ENCODE peak calls at places on chromosomes 11 and 22, in six cellular contexts. K, B, T, V, L and M are unnamed samples.

GRCh38 chr11:123086315-123086714 is 24.4 kb upstream of the HSPA8 start:
- DNase-seq in L (peak; percentile 60), T (no peak), B (no peak), K (no peak), V (no peak), M (no peak)

GRCh38 chr11:125376856-125377255 is 119.2 kb downstream of the FEZ1 start:
- DNase-seq in K (no peak), V (no peak), L (no peak), B (no peak), T (no peak), M (no peak)

GRCh38 chr11:110000045-110000502 is 93.1 kb upstream of the ZC3H12C start:
- DNase-seq in K (no peak), V (peak; percentile 86), B (no peak), L (no peak), T (peak; percentile 65), M (no peak)

GRCh38 chr22:38118182-38118581 is 7.7 kb upstream of the BAIAP2L2 start:
- DNase-seq in K (no peak), L (no peak), T (no peak), V (no peak), B (no peak), M (no peak)

GRCh38 chr11:65778431-65778900 is 2.3 kb downstream of the AP5B1 start:
- DNase-seq in K (no peak), B (peak; percentile 45), T (no peak), V (no peak), L (no peak), M (no peak)

GRCh38 chr11:92035488-92035887 is 189.1 kb upstream of the FAT3 start:
- DNase-seq in B (no peak), V (no peak), T (no peak), K (no peak), L (no peak), M (no peak)

GRCh38 chr22:32502346-32502745 is 27.7 kb downstream of the FBXO7 start:
- DNase-seq in T (no peak), B (no peak), K (no peak), V (no peak), L (no peak), M (peak; percentile 68)

GRCh38 chr11:64225608-64226506 is at the start of the genes NUDT22 and TRPT1:
- DNase-seq in L (peak; percentile 90), B (peak; percentile 98), T (peak; percentile 80), K (peak; percentile 83), V (peak; percentile 80), M (peak; percentile 86)

GRCh38 chr11:63915961-63916836 is 765 bp downstream of the RCOR2 start:
- DNase-seq in T (peak; percentile 59), K (no peak), B (no peak), L (no peak), V (peak; percentile 47), M (peak; percentile 45)

GRCh38 chr11:31477528-31478255 is 31.7 kb downstream of the IMMP1L start:
- DNase-seq in T (no peak), V (no peak), L (no peak), K (no peak), B (no peak), M (peak; percentile 25)

GRCh38 chr22:41940853-41941765 is 5.8 kb downstream of the CENPM start:
- DNase-seq in B (no peak), T (peak; percentile 74), L (peak; percentile 80), V (peak; percentile 86), K (peak; percentile 80), M (peak; percentile 87)

GRCh38 chr11:27485930-27486773 is 13.6 kb upstream of the LGR4 start:
- DNase-seq in B (no peak), K (no peak), V (peak; percentile 76), T (peak; percentile 71), L (peak; percentile 60), M (peak; percentile 78)

GRCh38 chr11:72309074-72309598 is 65.2 kb upstream of the PHOX2A start:
- DNase-seq in V (no peak), B (no peak), T (no peak), L (no peak), K (no peak), M (no peak)

GRCh38 chr22:24496234-24496633 is 1.1 kb downstream of the UPB1 start:
- DNase-seq in L (no peak), K (no peak), B (no peak), V (no peak), T (no peak), M (no peak)

GRCh38 chr22:19761500-19762314 is 1.1 kb downstream of the TBX1 start:
- DNase-seq in L (no peak), V (no peak), K (no peak), B (no peak), T (no peak), M (peak; percentile 60)

GRCh38 chr11:109132539-109132938 is 289.5 kb upstream of the C11orf87 start:
- DNase-seq in B (no peak), T (no peak), V (no peak), K (no peak), L (no peak), M (no peak)

GRCh38 chr22:26658671-26659478 is 1.5 kb downstream of the MIAT start:
- DNase-seq in B (no peak), T (peak; percentile 93), V (peak; percentile 82), K (peak; percentile 26), L (peak; percentile 93), M (peak; percentile 88)

GRCh38 chr22:26658161-26658560 is 773 bp downstream of the MIAT start:
- DNase-seq in T (no peak), V (no peak), K (no peak), L (peak; percentile 37), B (no peak), M (no peak)

GRCh38 chr22:26660961-26661578 is 3.7 kb downstream of the MIAT start:
- DNase-seq in V (no peak), T (no peak), K (no peak), B (no peak), L (no peak), M (peak; percentile 63)

GRCh38 chr22:26662160-26662559 is 4.8 kb downstream of the MIAT start:
- DNase-seq in V (no peak), B (no peak), L (no peak), T (no peak), K (no peak), M (no peak)

GRCh38 chr22:26656896-26657851 is at the start of gene MIAT:
- DNase-seq in B (no peak), V (peak; percentile 10), K (no peak), T (no peak), L (peak; percentile 79), M (no peak)
- H3K4me3 ChIP-seq in B (peak within 1 kb of the TSS; percentile 51), V (peak within 1 kb of the TSS; percentile 34), K (peak within 1 kb of the TSS; percentile 25), T (peak within 1 kb of the TSS; percentile 50), L (peak within 1 kb of the TSS; percentile 99), M (peak within 1 kb of the TSS; percentile 33)

GRCh38 chr22:44284711-44285110 is 28.0 kb downstream of the SHISAL1 start:
- DNase-seq in L (no peak), K (no peak), T (no peak), V (no peak), B (no peak), M (no peak)

GRCh38 chr22:44280665-44281188 is 32.0 kb downstream of the SHISAL1 start:
- DNase-seq in T (no peak), V (no peak), B (no peak), K (no peak), L (no peak), M (no peak)

GRCh38 chr22:44278234-44279058 is 34.3 kb downstream of the SHISAL1 start:
- DNase-seq in T (no peak), L (no peak), V (no peak), B (no peak), K (no peak), M (no peak)

GRCh38 chr22:44279059-44279340 is 33.8 kb downstream of the SHISAL1 start:
- DNase-seq in V (no peak), T (no peak), B (no peak), L (no peak), K (no peak), M (no peak)

DNA sequence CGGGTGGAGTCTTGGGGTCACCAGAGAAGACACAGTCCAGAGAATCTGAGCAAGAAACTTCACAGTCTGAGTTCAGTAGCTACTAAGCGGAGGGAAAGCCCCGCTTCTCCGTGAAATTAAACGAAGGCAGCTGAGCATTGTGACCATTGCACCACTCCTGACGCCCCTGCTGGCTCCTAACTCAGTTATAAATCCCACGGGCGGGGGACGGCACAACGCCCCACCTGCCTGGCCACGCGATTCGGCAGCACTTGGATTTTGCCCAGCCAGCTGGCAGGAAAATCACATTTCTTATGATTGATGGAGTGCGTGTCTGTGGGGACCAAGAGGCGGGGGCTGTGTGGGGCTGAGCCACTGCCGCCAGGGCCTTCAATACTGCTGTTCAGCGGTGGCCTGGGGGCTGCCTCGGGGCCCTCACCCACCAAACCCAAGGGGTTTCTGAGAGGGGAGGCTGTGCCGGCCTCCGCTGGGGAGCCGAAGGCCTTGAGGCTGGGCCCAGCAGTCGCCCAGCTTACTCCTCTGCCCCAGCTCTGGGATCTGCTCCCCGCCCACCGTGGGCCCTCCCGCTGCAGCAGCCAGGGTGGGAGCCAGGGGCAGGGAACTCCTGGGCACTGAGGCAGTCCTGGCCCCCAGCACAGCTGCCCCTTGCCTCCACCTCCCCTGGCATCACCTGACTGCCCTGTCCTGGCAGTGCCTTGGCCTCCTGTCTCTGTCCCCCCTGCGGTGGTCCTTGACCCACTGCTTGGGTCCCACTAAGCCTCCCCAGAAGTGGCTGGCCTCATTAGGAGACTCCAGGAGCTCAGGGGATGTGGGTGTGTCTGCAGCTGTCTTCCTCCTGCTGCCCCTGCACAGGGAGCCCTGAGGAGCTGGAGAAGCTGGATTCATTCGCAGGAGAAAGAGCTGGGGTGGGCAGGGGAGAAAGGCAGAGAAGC is 30.8 kb downstream of the SHISAL1 start:
- DNase-seq in B (no peak), K (no peak), T (no peak), L (no peak), V (no peak), M (no peak)
- H3K4me1 ChIP-seq in B (peaks cover 23% of the 10 kb centered on the region), K (no peaks in the 10 kb centered on the region), T (no peaks in the 10 kb centered on the region), L (no peaks in the 10 kb centered on the region), V (no peaks in the 10 kb centered on the region), M (no peaks in the 10 kb centered on the region)

DNA sequence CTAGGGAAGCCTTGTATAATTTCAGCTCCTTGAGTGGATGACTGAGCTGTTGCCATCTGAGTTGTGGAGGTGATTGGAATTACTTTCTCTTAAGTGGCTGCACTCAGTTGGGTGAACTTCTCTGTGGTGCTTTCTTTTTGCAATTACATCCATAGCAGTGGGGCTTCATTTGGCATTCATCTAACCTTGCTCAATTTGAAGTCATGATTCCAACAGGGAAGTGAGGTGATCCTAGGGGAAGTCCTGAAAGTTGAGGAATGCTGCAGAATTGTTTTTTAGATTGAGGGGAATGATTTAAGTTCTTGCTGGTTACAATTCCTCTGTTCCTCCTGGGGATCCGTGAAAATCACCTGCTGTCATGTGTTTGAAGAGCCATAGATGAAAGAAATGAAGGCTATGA is 39.6 kb downstream of the ARHGAP42 start:
- DNase-seq in L (no peak), K (no peak), V (no peak), T (no peak), B (no peak), M (no peak)
- H3K4me3 ChIP-seq in L (no peak overlapping the region), K (no peak overlapping the region), V (no peak overlapping the region), T (no peak overlapping the region), B (no peak overlapping the region), M (no peak overlapping the region)

DNA sequence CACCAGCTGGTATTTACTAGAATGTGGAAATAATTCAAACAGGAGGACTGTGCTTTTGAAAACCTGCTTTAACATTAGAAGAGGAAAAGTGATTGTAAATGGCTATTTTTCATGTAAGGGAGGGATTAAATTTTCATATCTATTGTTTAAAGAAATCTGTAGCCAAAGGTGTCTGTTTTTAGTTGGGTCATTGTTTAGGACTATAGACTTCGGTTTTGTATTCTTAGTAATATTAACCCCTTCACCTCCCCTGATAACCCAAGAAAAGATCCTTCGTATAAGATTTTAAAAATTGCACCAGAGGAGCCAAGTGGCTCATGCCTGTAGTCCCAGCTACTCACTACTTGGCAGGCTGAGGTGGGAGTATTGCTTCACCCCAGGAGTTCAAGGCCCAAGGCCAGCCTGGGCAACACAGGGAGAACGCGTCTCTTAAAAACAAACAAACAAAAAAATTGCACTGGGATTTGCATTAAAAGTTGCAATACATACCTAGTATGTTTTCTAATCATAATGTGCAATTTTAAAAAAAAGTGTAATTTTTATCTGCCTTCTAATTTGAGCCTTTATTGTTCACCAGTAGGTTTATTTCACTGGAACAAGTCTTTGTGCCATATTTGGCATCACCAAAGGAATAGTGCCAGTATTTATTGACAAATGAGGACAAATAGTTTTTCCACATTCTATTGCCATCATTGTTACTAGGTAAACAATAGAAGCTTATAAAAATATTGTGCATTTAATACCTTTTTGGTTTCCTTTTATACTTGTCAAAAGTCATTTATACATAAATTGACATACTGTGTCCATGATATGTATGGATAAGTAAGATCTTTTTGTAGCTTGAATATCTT is 34.3 kb downstream of the MTMR3 start:
- DNase-seq in L (no peak), V (peak; percentile 64), K (no peak), B (no peak), T (no peak), M (peak; percentile 68)
- H3K4me1 ChIP-seq in L (no peaks in the 10 kb centered on the region), V (no peaks in the 10 kb centered on the region), K (peaks cover 9% of the 10 kb centered on the region), B (peaks cover 88% of the 10 kb centered on the region), T (peaks cover 58% of the 10 kb centered on the region), M (peaks cover 70% of the 10 kb centered on the region)